ENCODE peak calls at places on chromosomes 11 and 22, in six cellular contexts. M is K562, R is ascending aorta, I is GM23338, Z is ovary, B is left ventricle myocardium inferior. U is an unnamed sample.

GRCh38 chr11:46222485-46223251 is 54.8 kb upstream of the CREB3L1 start:
- DNase-seq in M (peak), R (no peak), I (no peak), Z (no peak), B (no peak), U (no peak)

GRCh38 chr11:25612806-25613205 is 719.1 kb upstream of the ANO3 start:
- DNase-seq in M (no peak), R (no peak), I (no peak), Z (no peak), B (no peak), U (no peak)

GRCh38 chr11:119782021-119782420 is 53.0 kb upstream of the NECTIN1 start:
- DNase-seq in M (no peak), R (no peak), I (peak), Z (no peak), B (no peak), U (peak)

GRCh38 chr11:76156971-76157427 is 49.3 kb downstream of the WNT11 start:
- DNase-seq in M (no peak), R (no peak), I (no peak), Z (no peak), B (no peak), U (no peak)

GRCh38 chr11:121328213-121328966 is 35.8 kb downstream of the SC5D start:
- DNase-seq in M (no peak), R (no peak), I (no peak), Z (no peak), B (no peak), U (no peak)

GRCh38 chr11:74154621-74155281 is 16.1 kb downstream of the C2CD3 start:
- DNase-seq in M (no peak), R (no peak), I (no peak), Z (no peak), B (no peak), U (no peak)

GRCh38 chr11:134244593-134244992 is 8.6 kb downstream of the THYN1 start:
- DNase-seq in M (peak), R (no peak), I (peak), Z (no peak), B (no peak), U (no peak)

GRCh38 chr11:116874251-116874650 is 36.8 kb upstream of the APOA1 start:
- DNase-seq in M (no peak), R (no peak), I (no peak), Z (no peak), B (no peak), U (no peak)

GRCh38 chr11:30333405-30333804 is 10.5 kb downstream of the ARL14EP start:
- DNase-seq in M (peak), R (no peak), I (peak), Z (no peak), B (no peak), U (no peak)

GRCh38 chr22:44045171-44045570 is 21.1 kb downstream of the PARVB start:
- DNase-seq in M (no peak), R (no peak), I (no peak), Z (no peak), B (no peak), U (no peak)

GRCh38 chr11:96306933-96307747 is 35.9 kb downstream of the MAML2 start:
- DNase-seq in M (peak), R (peak), I (peak), Z (peak), B (peak), U (peak)

GRCh38 chr22:42695294-42695693 is 25.4 kb downstream of the A4GALT start:
- DNase-seq in M (no peak), R (no peak), I (no peak), Z (no peak), B (peak), U (no peak)

GRCh38 chr11:61158691-61159381 is 2.4 kb downstream of the VPS37C start:
- DNase-seq in M (no peak), R (no peak), I (no peak), Z (no peak), B (no peak), U (no peak)

GRCh38 chr22:35476341-35476740 is 64.3 kb upstream of the RASD2 start:
- DNase-seq in M (no peak), R (no peak), I (no peak), Z (no peak), B (no peak), U (no peak)

GRCh38 chr11:65422104-65422632 is 430 bp upstream of the NEAT1 start:
- DNase-seq in M (peak), R (peak), I (peak), Z (peak), B (peak), U (peak)

GRCh38 chr22:44092636-44093220 is 68.6 kb downstream of the PARVB start:
- DNase-seq in M (no peak), R (no peak), I (no peak), Z (no peak), B (no peak), U (no peak)

GRCh38 chr11:67632982-67633755 is 3.4 kb upstream of the NUDT8 start:
- DNase-seq in M (no peak), R (no peak), I (no peak), Z (no peak), B (no peak), U (peak)

GRCh38 chr11:5004429-5005274 is 10.0 kb downstream of the OR51L1 start:
- DNase-seq in M (peak), R (no peak), I (peak), Z (peak), B (peak), U (no peak)

DNA sequence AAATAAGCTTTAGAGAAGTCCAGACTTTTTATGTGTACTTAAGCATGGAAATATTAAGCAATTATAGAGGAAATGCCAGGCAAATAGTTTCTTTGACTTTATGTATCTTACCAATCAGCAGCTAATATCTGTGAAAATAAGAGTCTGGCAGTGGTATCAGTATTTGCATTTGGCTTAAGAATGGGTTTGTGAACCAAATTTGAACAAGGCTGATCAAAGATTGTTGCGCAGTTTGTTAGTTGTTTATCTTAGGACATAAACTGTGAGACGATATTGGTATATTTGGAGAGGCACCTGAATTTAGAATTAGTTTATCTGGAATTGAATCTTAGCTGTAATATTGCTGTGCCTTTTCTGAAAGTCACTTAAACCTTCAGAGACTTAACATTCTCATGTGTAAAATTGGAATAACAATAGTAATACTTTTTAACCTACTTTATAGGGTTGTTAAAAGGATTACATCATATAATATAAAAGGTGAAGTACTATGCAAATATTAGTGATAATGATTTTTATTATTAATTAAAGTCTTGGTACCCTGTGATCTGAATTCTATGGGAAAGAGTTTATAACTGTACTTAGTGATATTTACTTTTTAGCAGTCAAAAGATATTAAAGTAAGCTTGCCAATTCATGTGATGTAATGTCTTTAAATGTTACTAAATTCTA is 66.4 kb downstream of the DYNC2H1 start:
- DNase-seq in M (no peak), R (no peak), I (no peak), Z (no peak), B (no peak), U (no peak)
- H3K4me3 ChIP-seq in M (no peak), R (no peak), I (no peak), Z (no peak), B (no peak), U (no peak)

GRCh38 chr11:109521571-109522086 is 99.6 kb downstream of the C11orf87 start:
- DNase-seq in M (no peak), R (no peak), I (no peak), Z (no peak), B (no peak), U (no peak)
- H3K27ac ChIP-seq in M (no peak), R (no peak), I (no peak), Z (no peak), B (no peak), U (no peak)

GRCh38 chr22:22870577-22871398 is 16.8 kb upstream of the IGLL5 start:
- DNase-seq in M (peak), R (no peak), I (peak), Z (no peak), B (no peak), U (no peak)
- TF ChIP-seq CTCF in M (no peak), R (no peak), I (peak), Z (no peak), B (no peak), U (no peak)

DNA sequence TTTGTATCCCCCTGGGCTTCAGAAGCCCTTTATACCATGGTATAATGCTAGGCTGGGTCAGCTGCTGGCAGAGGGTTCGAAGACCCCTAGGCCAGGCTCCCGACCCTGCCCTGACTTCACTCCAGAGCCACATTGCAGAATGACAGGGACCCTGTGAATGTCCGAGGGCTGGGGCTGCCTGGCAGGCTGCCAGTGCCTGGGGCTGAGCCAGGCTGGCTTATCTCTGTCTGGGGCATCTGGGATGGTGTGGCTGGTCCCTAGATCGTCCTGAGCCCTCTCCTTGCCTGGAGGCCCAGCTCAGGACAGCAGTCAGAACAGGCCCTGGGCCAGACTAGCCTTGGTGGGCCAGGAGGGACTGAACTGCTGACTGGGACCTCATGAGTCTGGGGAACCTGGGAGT is 3.7 kb downstream of the ZDHHC8 start:
- DNase-seq in M (peak), R (no peak), I (no peak), Z (no peak), B (no peak), U (no peak)
- H3K4me3 ChIP-seq in M (no peak), R (no peak), I (no peak), Z (no peak), B (peak), U (no peak)

GRCh38 chr11:12525466-12526055 is 148.2 kb downstream of the PARVA start:
- DNase-seq in M (no peak), R (no peak), I (no peak), Z (no peak), B (no peak), U (no peak)
- H3K27ac ChIP-seq in M (no peak), R (no peak), I (no peak), Z (no peak), B (no peak), U (no peak)

GRCh38 chr11:118689852-118690552 is 10.6 kb upstream of the TREH start:
- DNase-seq in M (peak), R (peak), I (peak), Z (peak), B (peak), U (peak)

GRCh38 chr11:118694185-118694584 is 14.7 kb upstream of the TREH start:
- DNase-seq in M (no peak), R (no peak), I (no peak), Z (no peak), B (no peak), U (no peak)

GRCh38 chr11:118694771-118695170 is 15.3 kb upstream of the TREH start:
- DNase-seq in M (no peak), R (no peak), I (no peak), Z (no peak), B (no peak), U (no peak)

GRCh38 chr11:118690553-118691304 is 11.3 kb upstream of the TREH start:
- DNase-seq in M (no peak), R (no peak), I (no peak), Z (peak), B (no peak), U (no peak)

GRCh38 chr11:118691926-118692830 is 12.7 kb upstream of the TREH start:
- DNase-seq in M (no peak), R (no peak), I (no peak), Z (no peak), B (no peak), U (no peak)
- TF ChIP-seq CTCF in M (no peak), R (no peak), I (no peak), Z (no peak), B (no peak), U (no peak)

GRCh38 chr11:40280161-40281054 is 1179.0 kb downstream of the LRRC4C start:
- DNase-seq in M (no peak), R (no peak), I (peak), Z (no peak), B (peak), U (no peak)
- H3K4me3 ChIP-seq in M (no peak), R (no peak), I (no peak), Z (no peak), B (no peak), U (no peak)

GRCh38 chr22:39932166-39932565 is 28.0 kb upstream of the TMA7B start:
- DNase-seq in M (no peak), R (no peak), I (no peak), Z (no peak), B (no peak), U (no peak)

GRCh38 chr22:39933741-39934140 is 26.5 kb upstream of the TMA7B start:
- DNase-seq in M (no peak), R (no peak), I (no peak), Z (no peak), B (no peak), U (no peak)

GRCh38 chr22:39935116-39935515 is 25.1 kb upstream of the TMA7B start:
- DNase-seq in M (no peak), R (no peak), I (no peak), Z (no peak), B (no peak), U (no peak)

GRCh38 chr22:39931271-39931670 is 28.9 kb upstream of the TMA7B start:
- DNase-seq in M (no peak), R (no peak), I (no peak), Z (no peak), B (no peak), U (no peak)

DNA sequence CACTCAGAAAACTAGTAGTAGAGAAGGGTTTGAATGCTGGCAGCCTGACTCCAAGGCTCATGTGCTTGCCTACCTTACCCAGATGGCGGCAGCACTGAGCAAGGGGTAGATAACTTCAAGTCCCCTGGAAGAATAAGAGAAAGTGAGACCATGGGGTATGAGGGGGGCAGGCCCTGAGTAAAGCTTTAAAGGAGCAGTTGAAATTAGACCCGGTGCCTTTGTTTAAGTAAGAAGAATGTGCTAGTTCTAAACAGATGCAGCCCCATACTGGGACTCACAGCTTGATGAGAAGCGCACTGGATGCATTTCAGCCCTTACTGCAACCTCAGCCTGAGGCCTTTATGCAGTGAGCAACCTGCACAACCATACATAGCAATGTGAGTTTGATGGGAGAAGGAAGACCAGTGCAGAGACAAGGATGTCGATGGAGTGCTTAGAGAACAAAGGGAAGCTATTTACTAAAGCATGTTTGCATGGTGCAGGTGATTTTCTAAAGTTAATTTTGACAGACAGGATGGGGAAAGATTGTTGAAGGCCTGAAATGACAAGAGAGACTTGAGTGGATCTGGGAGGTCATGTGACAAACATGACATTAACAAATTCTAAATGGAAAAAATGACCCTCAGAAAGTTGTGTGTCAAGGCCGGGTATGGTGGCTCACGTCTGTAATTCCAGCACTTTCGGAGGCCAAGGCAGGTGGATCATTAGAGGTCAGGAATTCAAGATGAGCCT is 27.1 kb upstream of the TMA7B start:
- DNase-seq in M (peak), R (no peak), I (peak), Z (no peak), B (no peak), U (no peak)
- H3K27ac ChIP-seq in M (no peak), R (no peak), I (no peak), Z (no peak), B (no peak), U (no peak)